ENCODE peak calls at places on chromosomes 12 and 14, in five cellular contexts. O is GM12892, D is H1, Z is HepG2, W is SK-N-SH. S is an unnamed sample.

GRCh38 chr12:68376901-68377300 is 44.7 kb upstream of the MDM1 start:
- DNase-seq in O (no peak), D (no peak), Z (no peak), W (no peak), S (no peak)

GRCh38 chr12:57456145-57456700 is 1.1 kb downstream of the INHBE start:
- DNase-seq in O (no peak), D (peak), Z (peak), W (no peak), S (no peak)

GRCh38 chr14:21257395-21258193 is 11.6 kb downstream of the HNRNPC start:
- DNase-seq in O (no peak), D (no peak), Z (no peak), W (no peak), S (no peak)

GRCh38 chr12:108175310-108175709 is 46.2 kb downstream of the WSCD2 start:
- DNase-seq in O (no peak), D (no peak), Z (no peak), W (peak), S (no peak)

GRCh38 chr12:105409881-105410471 is 79.5 kb downstream of the C12orf75 start:
- DNase-seq in O (no peak), D (no peak), Z (no peak), W (peak), S (no peak)

GRCh38 chr12:50641566-50641965 is 122.3 kb upstream of the ATF1 start:
- DNase-seq in O (no peak), D (no peak), Z (no peak), W (no peak), S (no peak)

GRCh38 chr14:54572316-54572715 is 5.4 kb downstream of the SAMD4A start:
- DNase-seq in O (no peak), D (no peak), Z (peak), W (peak), S (no peak)

GRCh38 chr12:123634142-123634561 is 523 bp downstream of the GTF2H3 start:
- DNase-seq in O (no peak), D (no peak), Z (no peak), W (no peak), S (no peak)

GRCh38 chr14:20697273-20698017 is 8.9 kb downstream of the ANG start:
- DNase-seq in O (no peak), D (peak), Z (peak), W (peak), S (peak)

GRCh38 chr14:22561661-22562579 is 27.1 kb downstream of the DAD1 start:
- DNase-seq in O (no peak), D (no peak), Z (peak), W (no peak), S (no peak)

GRCh38 chr14:69351385-69351784 is 46.7 kb downstream of the ERH start:
- DNase-seq in O (no peak), D (no peak), Z (no peak), W (no peak), S (no peak)

GRCh38 chr14:91889477-91890211 is 22.3 kb upstream of the TC2N start:
- DNase-seq in O (no peak), D (no peak), Z (no peak), W (no peak), S (no peak)

GRCh38 chr14:51563560-51563959 is 88.2 kb upstream of the FRMD6 start:
- DNase-seq in O (no peak), D (no peak), Z (no peak), W (no peak), S (no peak)

GRCh38 chr12:107159384-107159900 is 66.1 kb upstream of the CRY1 start:
- DNase-seq in O (no peak), D (no peak), Z (no peak), W (no peak), S (no peak)

GRCh38 chr14:68403191-68403781 is 389.6 kb downstream of the ZFP36L1 start:
- DNase-seq in O (no peak), D (no peak), Z (no peak), W (no peak), S (no peak)

GRCh38 chr12:94909609-94910008 is 93.9 kb downstream of the NDUFA12 start:
- DNase-seq in O (no peak), D (no peak), Z (no peak), W (no peak), S (no peak)

GRCh38 chr12:92721130-92721529 is 18.3 kb downstream of the PLEKHG7 start:
- DNase-seq in O (no peak), D (no peak), Z (no peak), W (no peak), S (no peak)

GRCh38 chr12:115213118-115213517 is 529.1 kb upstream of the TBX3 start:
- DNase-seq in O (no peak), D (no peak), Z (no peak), W (no peak), S (no peak)

GRCh38 chr12:80218925-80219714 is 119.8 kb downstream of the OTOGL start:
- DNase-seq in O (no peak), D (no peak), Z (peak), W (no peak), S (no peak)

GRCh38 chr12:103373088-103373523 is 122.7 kb downstream of the C12orf42 start:
- DNase-seq in O (no peak), D (no peak), Z (no peak), W (no peak), S (no peak)

GRCh38 chr14:29222671-29223268 is 456.2 kb downstream of the FOXG1 start:
- DNase-seq in O (no peak), D (no peak), Z (peak), W (peak), S (no peak)

GRCh38 chr12:115693970-115694369 is 583.5 kb downstream of the MED13L start:
- DNase-seq in O (no peak), D (no peak), Z (no peak), W (no peak), S (no peak)

GRCh38 chr14:68250950-68251765 is 431.6 kb downstream of the RAD51B start:
- DNase-seq in O (no peak), D (no peak), Z (no peak), W (no peak), S (no peak)

GRCh38 chr12:127161466-127161865 is 1105.5 kb upstream of the TMEM132C start:
- DNase-seq in O (no peak), D (no peak), Z (no peak), W (no peak), S (no peak)

GRCh38 chr12:18752280-18752920 is 14.5 kb downstream of the CAPZA3 start:
- DNase-seq in O (no peak), D (no peak), Z (no peak), W (no peak), S (no peak)

GRCh38 chr12:27293463-27293862 is 39.2 kb upstream of the BMAL2 start:
- DNase-seq in O (no peak), D (no peak), Z (no peak), W (no peak), S (no peak)

GRCh38 chr12:58364389-58365086 is 423.2 kb downstream of the ATP23 start:
- DNase-seq in O (no peak), D (no peak), Z (no peak), W (no peak), S (no peak)

GRCh38 chr12:127363392-127363791 is 903.6 kb upstream of the TMEM132C start:
- DNase-seq in O (no peak), D (peak), Z (no peak), W (no peak), S (no peak)

GRCh38 chr12:107091989-107092641 is 1.2 kb downstream of the CRY1 start:
- DNase-seq in O (no peak), D (no peak), Z (peak), W (peak), S (no peak)

GRCh38 chr12:57418255-57418654 is 12.6 kb downstream of the R3HDM2 start:
- DNase-seq in O (no peak), D (no peak), Z (no peak), W (no peak), S (no peak)

GRCh38 chr14:91372680-91373495 is 44.7 kb downstream of the CCDC88C start:
- DNase-seq in O (no peak), D (no peak), Z (no peak), W (peak), S (no peak)

GRCh38 chr12:124443929-124444712 is 123.3 kb downstream of the NCOR2 start:
- DNase-seq in O (no peak), D (no peak), Z (no peak), W (no peak), S (no peak)

GRCh38 chr14:82398313-82398712 is 864.7 kb upstream of the SEL1L start:
- DNase-seq in O (no peak), D (no peak), Z (no peak), W (no peak), S (no peak)
- TF ChIP-seq TAF1 in O (no peak), D (no peak), Z (no peak), W (no peak), S (no peak)

GRCh38 chr12:52042706-52043385 is 8.4 kb upstream of the NR4A1 start:
- DNase-seq in O (no peak), D (no peak), Z (no peak), W (no peak), S (no peak)

GRCh38 chr12:52045794-52046199 is 5.4 kb upstream of the NR4A1 start:
- DNase-seq in O (no peak), D (no peak), Z (no peak), W (no peak), S (no peak)

GRCh38 chr12:52046859-52047258 is 4.4 kb upstream of the NR4A1 start:
- DNase-seq in O (no peak), D (no peak), Z (no peak), W (no peak), S (no peak)

GRCh38 chr12:52043386-52044212 is 7.6 kb upstream of the NR4A1 start:
- DNase-seq in O (no peak), D (no peak), Z (peak), W (no peak), S (no peak)

DNA sequence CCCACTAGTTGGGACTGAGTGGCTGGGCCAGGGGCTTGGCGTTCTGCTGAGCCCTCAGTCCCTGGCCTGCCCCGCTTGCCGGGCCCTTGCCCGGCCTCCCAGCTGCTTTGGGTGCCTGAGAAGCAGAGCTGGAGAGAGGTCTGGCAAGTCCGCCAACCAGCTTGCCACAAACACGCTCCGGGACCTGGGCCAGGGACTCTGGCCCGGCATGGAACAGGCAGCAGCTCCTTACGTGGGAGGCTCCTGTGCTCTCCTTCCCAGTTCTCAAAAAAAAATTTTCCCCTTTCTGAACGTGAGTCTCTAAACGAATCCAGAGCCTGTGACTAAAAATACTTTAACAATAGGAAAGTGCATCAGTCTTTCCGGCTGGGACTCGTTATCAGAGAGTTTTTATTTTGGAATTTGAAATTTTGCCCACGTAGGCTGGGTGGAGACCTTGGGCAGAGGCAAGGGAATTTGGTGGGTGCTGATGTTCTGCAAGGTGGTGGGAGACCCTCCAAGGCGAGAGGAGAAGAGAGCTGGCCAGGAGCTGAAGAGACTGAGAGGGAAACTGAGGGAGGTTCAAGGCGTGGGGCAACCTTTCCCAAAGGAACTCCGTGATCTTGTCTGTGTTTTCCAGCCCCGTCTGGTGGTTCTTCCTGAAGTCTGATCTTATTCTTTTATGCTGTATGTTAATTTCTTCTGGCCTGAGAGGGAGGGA is 6.8 kb upstream of the NR4A1 start:
- DNase-seq in O (no peak), D (no peak), Z (no peak), W (no peak), S (no peak)
- TF ChIP-seq POLR2AphosphoS5 in O (no peak), D (no peak), Z (no peak), W (no peak), S (no peak)

GRCh38 chr12:120902846-120903381 is 1.2 kb downstream of the SPPL3 start:
- DNase-seq in O (no peak), D (no peak), Z (no peak), W (no peak), S (no peak)
- TF ChIP-seq TAF1 in O (no peak), D (no peak), Z (no peak), W (no peak), S (no peak)

GRCh38 chr14:26947265-26947664 is 349.4 kb upstream of the NOVA1 start:
- DNase-seq in O (no peak), D (no peak), Z (no peak), W (no peak), S (no peak)
- TF ChIP-seq POLR2AphosphoS5 in O (no peak), D (no peak), Z (no peak), W (no peak), S (no peak)

DNA sequence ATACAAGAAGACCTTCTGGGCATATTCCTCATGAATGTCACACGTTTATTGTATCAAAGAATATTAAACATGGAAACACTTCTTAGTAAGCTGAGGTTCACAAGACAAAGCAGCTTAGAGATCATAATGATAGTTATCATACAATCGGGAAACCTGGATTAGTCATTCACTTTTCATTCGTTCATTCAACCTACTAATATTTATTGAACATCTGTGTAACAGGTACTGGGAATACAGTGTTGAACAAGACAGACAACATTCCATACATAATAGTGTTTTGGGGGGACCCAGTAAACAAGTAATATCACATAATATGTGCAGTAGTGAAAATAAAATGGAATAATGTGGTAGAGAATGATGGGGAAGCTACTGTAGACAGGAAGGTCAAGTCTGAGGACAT is 100.6 kb upstream of the GRIP1 start:
- DNase-seq in O (no peak), D (no peak), Z (no peak), W (no peak), S (no peak)
- TF ChIP-seq TAF1 in O (no peak), D (no peak), Z (no peak), W (no peak), S (no peak)

GRCh38 chr12:4272014-4272975 is 1.3 kb upstream of the CCND2 start:
- DNase-seq in O (peak), D (peak), Z (no peak), W (peak), S (peak)
- TF ChIP-seq POLR2AphosphoS5 in O (peak), D (no peak), Z (no peak), W (no peak), S (peak)

DNA sequence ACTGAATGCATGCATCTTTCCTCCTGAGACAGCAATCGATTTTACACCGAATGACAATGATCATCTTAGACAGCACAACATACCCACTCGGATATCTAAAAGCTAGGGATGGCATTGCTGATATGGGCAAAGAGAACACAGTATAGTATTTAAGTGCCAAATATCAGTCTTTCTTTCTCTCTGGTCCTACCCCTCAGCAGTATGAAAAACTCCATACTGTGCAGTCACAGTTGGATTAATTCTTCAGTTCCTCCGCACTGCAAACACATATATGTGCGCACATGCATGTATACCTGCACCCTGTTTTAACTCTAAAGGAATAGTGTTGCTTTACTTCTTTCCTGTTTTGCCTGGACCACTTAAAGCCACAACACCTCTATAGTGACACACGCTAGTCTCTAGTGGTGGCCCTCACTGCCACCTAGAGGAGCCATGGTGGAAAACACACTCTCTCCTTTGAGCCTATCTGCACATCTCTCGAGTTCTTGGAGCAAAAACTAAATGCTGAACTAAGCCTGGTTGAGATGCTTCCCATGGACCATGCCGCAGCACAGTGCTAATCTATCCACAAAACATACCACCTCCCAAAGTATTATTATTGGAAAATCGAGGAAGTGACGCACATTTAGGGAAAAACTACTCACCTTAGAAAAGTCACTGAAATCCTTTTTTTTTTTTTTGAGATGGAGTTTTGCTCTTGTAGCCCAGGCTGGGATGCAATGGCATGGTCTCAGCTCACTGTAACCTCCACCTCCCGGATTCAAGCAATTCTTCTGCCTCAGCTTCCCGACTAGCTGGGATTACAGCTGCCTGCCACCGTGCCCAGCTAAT is 11.9 kb downstream of the TMEM52B start:
- DNase-seq in O (peak), D (peak), Z (peak), W (peak), S (peak)
- TF ChIP-seq TAF1 in O (no peak), D (no peak), Z (no peak), W (no peak), S (no peak)

GRCh38 chr12:109308534-109309440 is at the start of gene FOXN4:
- DNase-seq in O (no peak), D (peak), Z (no peak), W (peak), S (no peak)
- TF ChIP-seq POLR2AphosphoS5 in O (no peak), D (no peak), Z (no peak), W (no peak), S (no peak)

GRCh38 chr14:38255673-38256357 is at the start of gene CLEC14A:
- DNase-seq in O (no peak), D (peak), Z (no peak), W (no peak), S (no peak)
- TF ChIP-seq TAF1 in O (no peak), D (no peak), Z (no peak), W (no peak), S (no peak)